ENCODE peak calls at places on chromosomes 1 and 21, in ten cellular contexts. L is upper lobe of left lung, V is GM12891, G is HCT116, S is K562, D is stomach, H is transverse colon, O is GM12892, I is suprapubic skin, T is breast epithelium. R is an unnamed sample.

GRCh38 chr21:39660596-39660995 is 47.9 kb downstream of the B3GALT5 start:
- DNase-seq in L (no peak), V (no peak), G (no peak), S (no peak), D (no peak), H (peak; percentile 66), O (no peak), I (peak; percentile 67), T (peak; percentile 72), R (peak; percentile 16)

GRCh38 chr1:20698195-20698910 is 19.5 kb downstream of the KIF17 start:
- DNase-seq in L (no peak), V (no peak), G (no peak), S (no peak), D (no peak), H (no peak), O (no peak), I (no peak), T (no peak), R (no peak)

GRCh38 chr1:201656670-201657032 is 117.7 kb downstream of the NAV1 start:
- DNase-seq in L (no peak), V (no peak), G (no peak), S (no peak), D (no peak), H (peak; percentile 50), O (no peak), I (no peak), T (no peak), R (no peak)

GRCh38 chr21:31161157-31161556 is 122.9 kb upstream of the KRTAP19-8 start:
- DNase-seq in L (no peak), V (no peak), G (no peak), S (no peak), D (no peak), H (no peak), O (no peak), I (no peak), T (no peak), R (no peak)

GRCh38 chr1:40886318-40887011 is 24.3 kb upstream of the CITED4 start:
- DNase-seq in L (no peak), V (no peak), G (no peak), S (no peak), D (no peak), H (no peak), O (no peak), I (no peak), T (no peak), R (no peak)

GRCh38 chr1:205585835-205586785 is 45.7 kb downstream of the ELK4 start:
- DNase-seq in L (no peak), V (no peak), G (no peak), S (no peak), D (no peak), H (no peak), O (no peak), I (peak; percentile 74), T (no peak), R (no peak)

GRCh38 chr1:59290173-59290954 is 6.5 kb upstream of the FGGY start:
- DNase-seq in L (peak; percentile 73), V (peak; percentile 30), G (peak; percentile 88), S (peak; percentile 30), D (peak; percentile 57), H (peak; percentile 52), O (no peak), I (no peak), T (no peak), R (no peak)

GRCh38 chr1:57489342-57490036 is 65.6 kb upstream of the DAB1 start:
- DNase-seq in L (no peak), V (no peak), G (no peak), S (no peak), D (no peak), H (no peak), O (no peak), I (no peak), T (no peak), R (no peak)

GRCh38 chr1:1748686-1749321 is 24.6 kb upstream of the CDK11A start:
- DNase-seq in L (peak; percentile 21), V (no peak), G (no peak), S (peak; percentile 44), D (no peak), H (no peak), O (no peak), I (no peak), T (no peak), R (no peak)

GRCh38 chr1:85581802-85582686 is 1.5 kb downstream of the CCN1 start:
- DNase-seq in L (peak; percentile 90), V (no peak), G (no peak), S (peak; percentile 30), D (no peak), H (peak; percentile 25), O (no peak), I (no peak), T (peak; percentile 73), R (peak; percentile 80)

GRCh38 chr1:153942766-153943549 is 3.6 kb downstream of the DENND4B start:
- DNase-seq in L (no peak), V (no peak), G (no peak), S (no peak), D (no peak), H (no peak), O (no peak), I (no peak), T (no peak), R (no peak)

GRCh38 chr1:153945795-153946621 is 510 bp downstream of the DENND4B start:
- DNase-seq in L (peak; percentile 94), V (peak; percentile 93), G (no peak), S (peak; percentile 85), D (peak; percentile 86), H (peak; percentile 90), O (peak; percentile 95), I (peak; percentile 94), T (peak; percentile 71), R (peak; percentile 61)

GRCh38 chr1:153944822-153945117 is 1.7 kb downstream of the DENND4B start:
- DNase-seq in L (no peak), V (no peak), G (no peak), S (no peak), D (no peak), H (no peak), O (no peak), I (no peak), T (no peak), R (no peak)

GRCh38 chr1:153945131-153945794 is 1.3 kb downstream of the DENND4B start:
- DNase-seq in L (peak; percentile 79), V (peak; percentile 82), G (no peak), S (peak; percentile 59), D (peak; percentile 51), H (peak; percentile 65), O (peak; percentile 76), I (no peak), T (no peak), R (no peak)

DNA sequence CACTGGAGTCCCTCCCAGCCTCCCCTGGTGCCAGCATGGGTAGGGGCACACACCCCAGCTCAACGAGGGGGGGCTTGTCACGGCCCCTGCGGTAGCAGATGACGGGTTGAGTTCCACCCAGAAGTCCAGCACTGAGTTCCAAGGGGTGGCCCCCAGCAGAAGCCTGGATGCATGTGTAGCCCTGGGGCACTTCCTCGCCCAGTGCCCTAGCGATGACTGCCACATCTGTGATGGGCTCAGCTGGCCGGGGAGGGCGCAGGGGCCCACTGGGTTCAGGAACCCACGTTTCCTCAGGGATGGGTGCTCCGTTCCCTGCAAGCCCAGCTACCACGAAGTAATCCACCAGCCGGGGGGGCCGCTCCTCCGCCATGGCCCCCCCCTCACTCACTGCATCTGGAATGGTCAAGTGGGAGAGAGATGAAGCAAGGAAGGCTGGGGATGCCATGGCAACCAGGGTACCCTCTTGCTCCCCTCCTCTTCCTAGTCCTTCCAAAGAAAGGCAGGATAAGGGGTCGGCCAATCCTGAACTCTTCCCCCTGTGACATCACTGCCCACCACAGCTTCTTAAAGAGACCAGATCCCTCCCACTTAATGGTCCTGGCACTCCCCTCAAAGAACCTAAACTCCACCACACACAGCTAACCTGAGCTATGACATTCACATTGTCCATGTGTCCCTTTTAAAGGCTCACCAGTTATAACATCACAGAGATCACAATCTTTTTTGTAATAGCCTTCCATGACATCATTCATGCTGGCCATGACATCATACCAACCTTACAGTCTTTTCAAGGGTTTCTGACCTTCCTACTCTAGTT is 2.3 kb downstream of the DENND4B start:
- DNase-seq in L (no peak), V (no peak), G (no peak), S (peak; percentile 41), D (no peak), H (no peak), O (no peak), I (no peak), T (no peak), R (no peak)
- TF ChIP-seq POLR2AphosphoS5 in L (no peak), V (no peak), G (no peak), S (peak; percentile 9), D (no peak), H (no peak), O (no peak), I (no peak), T (no peak), R (no peak)

GRCh38 chr21:44939532-44940115 is at the start of gene SLX9:
- DNase-seq in L (peak; percentile 81), V (peak; percentile 97), G (peak; percentile 48), S (peak; percentile 95), D (peak; percentile 83), H (peak; percentile 83), O (peak; percentile 96), I (peak; percentile 85), T (peak; percentile 58), R (peak; percentile 66)
- TF ChIP-seq POLR2A in L (peak; percentile 79), V (peak; percentile 65), G (peak; percentile 80), S (peak; percentile 96), D (no peak), H (peak; percentile 62), O (peak; percentile 69), I (no peak), T (peak; percentile 68), R (peak; percentile 36)

DNA sequence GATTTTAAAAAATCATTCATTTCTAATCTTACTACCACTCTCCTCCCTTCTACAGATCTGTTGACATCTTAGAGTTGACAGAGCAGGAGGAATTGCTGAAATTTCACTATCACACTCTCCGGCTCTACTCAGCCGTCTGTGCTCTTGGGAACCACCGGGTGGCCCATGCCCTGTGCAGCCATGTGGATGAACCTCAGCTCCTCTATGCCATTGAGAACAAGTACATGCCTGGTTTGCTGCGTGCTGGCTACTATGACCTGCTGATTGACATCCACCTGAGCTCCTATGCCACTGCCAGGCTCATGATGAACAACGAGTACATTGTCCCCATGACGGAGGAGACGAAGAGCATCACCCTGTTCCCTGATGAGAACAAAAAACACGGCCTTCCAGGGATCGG is 276.7 kb downstream of the ZP4 start:
- DNase-seq in L (no peak), V (no peak), G (no peak), S (no peak), D (no peak), H (no peak), O (no peak), I (no peak), T (no peak), R (no peak)
- TF ChIP-seq POLR2AphosphoS5 in L (no peak), V (no peak), G (no peak), S (no peak), D (no peak), H (no peak), O (no peak), I (no peak), T (no peak), R (no peak)

DNA sequence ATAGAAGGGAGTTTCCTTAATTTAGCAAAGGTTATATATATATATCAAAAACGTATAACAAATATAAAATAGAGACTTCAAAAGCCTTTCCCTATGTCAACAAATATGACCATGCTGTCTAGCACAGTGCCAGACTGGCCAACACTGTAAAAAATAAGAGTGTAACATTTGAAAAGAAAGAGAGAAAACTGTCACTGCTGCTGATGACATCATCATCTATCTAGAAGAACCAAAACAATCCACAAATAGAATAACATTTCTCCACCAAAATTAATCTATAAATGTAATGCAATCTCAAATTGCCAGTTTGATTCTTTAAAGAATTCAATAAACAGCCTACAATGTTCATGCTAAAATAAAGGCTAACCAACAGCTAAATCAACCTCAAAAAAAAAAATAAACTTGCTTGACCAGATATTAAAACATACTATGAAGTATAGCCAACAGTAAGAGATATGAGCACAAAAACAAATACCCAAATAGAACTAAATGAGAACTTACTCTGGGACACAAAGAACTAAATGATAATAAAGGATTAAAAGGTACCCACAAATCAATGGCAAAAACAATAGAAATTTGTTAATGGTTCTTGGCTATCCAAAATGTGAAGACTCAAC is 50.2 kb downstream of the ENAH start:
- DNase-seq in L (no peak), V (no peak), G (no peak), S (no peak), D (no peak), H (no peak), O (no peak), I (no peak), T (no peak), R (no peak)
- TF ChIP-seq POLR2A in L (no peak), V (no peak), G (no peak), S (no peak), D (no peak), H (no peak), O (no peak), I (no peak), T (no peak), R (no peak)

R was measured in prostate gland.